ENCODE peak calls at places on chromosome 14, in eight cellular contexts. I, Q, G, Y, S, E, H and D are unnamed samples.

GRCh38 chr14:73180385-73180805 is 44.1 kb downstream of the PSEN1 start:
- DNase-seq in S (no peak), H (no peak), G (no peak), E (no peak), Y (no peak), Q (peak; percentile 52), I (no peak), D (no peak)

GRCh38 chr14:48035836-48036235 is 360.4 kb upstream of the MDGA2 start:
- DNase-seq in H (no peak), G (no peak), Q (no peak), I (no peak), E (no peak), Y (no peak), S (no peak), D (no peak)

GRCh38 chr14:91113829-91114078 is at the start of gene DGLUCY:
- DNase-seq in H (peak; percentile 81), S (peak; percentile 82), Y (no peak), I (no peak), Q (peak; percentile 89), E (no peak), G (no peak), D (peak; percentile 84)

GRCh38 chr14:68843471-68844209 is 50.8 kb upstream of the ZFP36L1 start:
- DNase-seq in Y (peak; percentile 73), Q (peak; percentile 74), E (peak; percentile 58), G (peak; percentile 77), S (peak; percentile 85), H (peak; percentile 91), I (peak; percentile 66), D (peak; percentile 54)

GRCh38 chr14:31263485-31264133 is 56.0 kb upstream of the HECTD1 start:
- DNase-seq in Y (no peak), S (no peak), I (no peak), H (peak; percentile 44), G (no peak), Q (peak; percentile 85), E (peak; percentile 47), D (no peak)

GRCh38 chr14:34713681-34714319 is 593 bp downstream of the CFL2 start:
- DNase-seq in E (no peak), Q (peak; percentile 65), G (peak; percentile 8), S (peak; percentile 13), Y (peak; percentile 3), I (no peak), H (peak; percentile 52), D (no peak)

GRCh38 chr14:74077401-74077800 is 6.9 kb downstream of the ALDH6A1 start:
- DNase-seq in E (no peak), I (no peak), G (no peak), S (no peak), Y (no peak), H (no peak), Q (no peak), D (no peak)

GRCh38 chr14:61484011-61484410 is 162.6 kb downstream of the PRKCH start:
- DNase-seq in S (no peak), E (no peak), I (no peak), G (no peak), Y (no peak), H (no peak), Q (no peak), D (no peak)

GRCh38 chr14:101082436-101083384 is 179.2 kb upstream of the RTL1 start:
- DNase-seq in E (no peak), Q (no peak), H (no peak), G (no peak), I (no peak), Y (no peak), S (no peak), D (no peak)

GRCh38 chr14:100290607-100291304 is 15.5 kb downstream of the SLC25A29 start:
- DNase-seq in H (peak; percentile 27), G (no peak), I (no peak), S (no peak), E (no peak), Q (no peak), Y (no peak), D (no peak)

GRCh38 chr14:71597289-71597920 is 334.8 kb upstream of the RGS6 start:
- DNase-seq in Y (no peak), G (no peak), I (no peak), H (no peak), Q (no peak), E (no peak), S (no peak), D (no peak)

GRCh38 chr14:63454436-63454835 is 88.7 kb downstream of the PPP2R5E start:
- DNase-seq in G (no peak), S (no peak), Y (no peak), E (no peak), I (no peak), H (no peak), Q (no peak), D (no peak)

GRCh38 chr14:103886304-103887169 is 39.2 kb upstream of the PPP1R13B start:
- DNase-seq in Q (no peak), S (no peak), E (no peak), H (peak; percentile 65), G (no peak), Y (no peak), I (no peak), D (no peak)

GRCh38 chr14:56087824-56088571 is 30.2 kb upstream of the PELI2 start:
- DNase-seq in Q (no peak), I (no peak), G (no peak), E (no peak), Y (no peak), S (no peak), H (no peak), D (no peak)

GRCh38 chr14:34436960-34437728 is 24.9 kb downstream of the SPTSSA start:
- DNase-seq in Q (no peak), H (no peak), Y (no peak), S (no peak), G (no peak), E (no peak), I (no peak), D (no peak)

GRCh38 chr14:54116972-54117371 is 160.3 kb upstream of the BMP4 start:
- DNase-seq in Y (no peak), H (no peak), I (no peak), G (no peak), E (no peak), Q (peak; percentile 15), S (no peak), D (no peak)

GRCh38 chr14:21023174-21023573 is 1.7 kb downstream of the NDRG2 start:
- DNase-seq in E (no peak), G (no peak), H (peak; percentile 49), Y (no peak), S (no peak), Q (no peak), I (peak; percentile 18), D (no peak)

GRCh38 chr14:102610968-102611811 is 18.7 kb downstream of the RCOR1 start:
- DNase-seq in S (no peak), G (no peak), Y (no peak), I (no peak), Q (no peak), E (no peak), H (no peak), D (peak; percentile 8)

GRCh38 chr14:25009891-25010290 is 40.1 kb downstream of the STXBP6 start:
- DNase-seq in H (no peak), S (no peak), Y (no peak), Q (peak; percentile 15), I (no peak), E (no peak), G (no peak), D (no peak)

GRCh38 chr14:22570132-22570949 is 18.7 kb downstream of the DAD1 start:
- DNase-seq in I (peak; percentile 45), H (peak; percentile 64), Y (peak; percentile 65), E (peak; percentile 79), G (peak; percentile 94), Q (peak; percentile 57), S (peak; percentile 62), D (peak; percentile 76)

GRCh38 chr14:85313801-85314207 is 216.1 kb upstream of the FLRT2 start:
- DNase-seq in Q (no peak), I (no peak), Y (no peak), H (no peak), S (no peak), E (no peak), G (no peak), D (no peak)

GRCh38 chr14:84804498-84805294 is 725.2 kb upstream of the FLRT2 start:
- DNase-seq in Y (no peak), E (no peak), I (no peak), H (no peak), Q (no peak), G (no peak), S (no peak), D (no peak)

GRCh38 chr14:92516344-92516965 is 2.9 kb downstream of the RIN3 start:
- DNase-seq in Y (no peak), Q (no peak), H (no peak), S (no peak), I (no peak), E (no peak), G (no peak), D (no peak)

GRCh38 chr14:30995674-30996073 is 29.8 kb upstream of the AP4S1 start:
- DNase-seq in Y (no peak), I (no peak), S (peak; percentile 11), H (no peak), Q (no peak), G (no peak), E (no peak), D (no peak)

GRCh38 chr14:101591121-101591520 is 29.8 kb downstream of the DIO3 start:
- DNase-seq in E (no peak), H (no peak), Q (no peak), Y (no peak), S (no peak), G (no peak), I (no peak), D (no peak)

GRCh38 chr14:91755560-91755959 is 23.7 kb upstream of the CATSPERB start:
- DNase-seq in H (no peak), E (peak; percentile 2), Y (no peak), G (no peak), I (no peak), S (no peak), Q (no peak), D (no peak)

GRCh38 chr14:34199585-34199984 is 248.7 kb upstream of the EGLN3 start:
- DNase-seq in E (no peak), I (no peak), S (no peak), H (no peak), Y (no peak), G (no peak), Q (no peak), D (no peak)

GRCh38 chr14:93752980-93753561 is 35.2 kb downstream of the PRIMA1 start:
- DNase-seq in Y (no peak), I (peak; percentile 80), H (no peak), S (no peak), G (no peak), E (no peak), Q (no peak), D (no peak)

GRCh38 chr14:105838591-105839424 is 312.4 kb downstream of the TMEM121 start:
- DNase-seq in I (no peak), G (no peak), S (no peak), E (no peak), Q (no peak), H (no peak), Y (no peak), D (no peak)

GRCh38 chr14:72590577-72590976 is 303.3 kb downstream of the DPF3 start:
- DNase-seq in E (no peak), I (no peak), Q (no peak), G (peak; percentile 61), H (no peak), Y (no peak), S (no peak), D (no peak)

GRCh38 chr14:36227344-36227743 is 50.8 kb upstream of the PTCSC3 start:
- DNase-seq in Q (no peak), I (no peak), H (no peak), S (no peak), Y (no peak), G (no peak), E (no peak), D (no peak)

GRCh38 chr14:101364503-101365328 is 196.6 kb upstream of the DIO3 start:
- DNase-seq in H (peak; percentile 94), G (no peak), Q (no peak), S (no peak), Y (no peak), E (no peak), I (no peak), D (no peak)

GRCh38 chr14:96038920-96039632 is at the start of gene C14orf132:
- DNase-seq in E (peak; percentile 18), Q (peak; percentile 92), Y (no peak), S (peak; percentile 77), I (peak; percentile 71), G (peak; percentile 48), H (peak; percentile 67), D (no peak)

GRCh38 chr14:55803506-55804197 is 223.6 kb downstream of the KTN1 start:
- DNase-seq in E (peak; percentile 85), S (no peak), H (no peak), Q (no peak), G (no peak), I (no peak), Y (no peak), D (no peak)